ENCODE peak calls at places on chromosome 9, in seven cellular contexts. O is heart left ventricle, J is RWPE1, M is neural progenitor cell, L is A549, X is aorta, V is substantia nigra. Y is an unnamed sample.

GRCh38 chr9:6113312-6113711 is 97.9 kb upstream of the RANBP6 start:
- DNase-seq in O (no peak), J (no peak), M (no peak), L (no peak), X (no peak), V (no peak), Y (no peak)

GRCh38 chr9:33719581-33720374 is 75.6 kb upstream of the PRSS3 start:
- DNase-seq in O (peak), J (peak), M (peak), L (peak), X (no peak), V (no peak), Y (no peak)

GRCh38 chr9:33290994-33291397 is 680 bp downstream of the NFX1 start:
- DNase-seq in O (no peak), J (peak), M (no peak), L (peak), X (no peak), V (no peak), Y (peak)

GRCh38 chr9:114488398-114489129 is 16.7 kb downstream of the WHRN start:
- DNase-seq in O (no peak), J (no peak), M (no peak), L (no peak), X (no peak), V (no peak), Y (no peak)

GRCh38 chr9:15149450-15149849 is 157.6 kb downstream of the TTC39B start:
- DNase-seq in O (no peak), J (no peak), M (no peak), L (no peak), X (no peak), V (no peak), Y (peak)

GRCh38 chr9:134340475-134341186 is 14.4 kb downstream of the RXRA start:
- DNase-seq in O (no peak), J (no peak), M (no peak), L (no peak), X (no peak), V (peak), Y (peak)

GRCh38 chr9:131668057-131668438 is 71.8 kb downstream of the RAPGEF1 start:
- DNase-seq in O (no peak), J (no peak), M (no peak), L (no peak), X (no peak), V (no peak), Y (no peak)

GRCh38 chr9:113638504-113638903 is 175.0 kb downstream of the RGS3 start:
- DNase-seq in O (no peak), J (no peak), M (no peak), L (no peak), X (no peak), V (no peak), Y (no peak)

GRCh38 chr9:130869250-130869649 is 27.4 kb downstream of the QRFP start:
- DNase-seq in O (peak), J (no peak), M (no peak), L (no peak), X (peak), V (no peak), Y (peak)

GRCh38 chr9:132411091-132411508 is 1.1 kb downstream of the CFAP77 start:
- DNase-seq in O (no peak), J (peak), M (peak), L (peak), X (peak), V (no peak), Y (peak)

DNA sequence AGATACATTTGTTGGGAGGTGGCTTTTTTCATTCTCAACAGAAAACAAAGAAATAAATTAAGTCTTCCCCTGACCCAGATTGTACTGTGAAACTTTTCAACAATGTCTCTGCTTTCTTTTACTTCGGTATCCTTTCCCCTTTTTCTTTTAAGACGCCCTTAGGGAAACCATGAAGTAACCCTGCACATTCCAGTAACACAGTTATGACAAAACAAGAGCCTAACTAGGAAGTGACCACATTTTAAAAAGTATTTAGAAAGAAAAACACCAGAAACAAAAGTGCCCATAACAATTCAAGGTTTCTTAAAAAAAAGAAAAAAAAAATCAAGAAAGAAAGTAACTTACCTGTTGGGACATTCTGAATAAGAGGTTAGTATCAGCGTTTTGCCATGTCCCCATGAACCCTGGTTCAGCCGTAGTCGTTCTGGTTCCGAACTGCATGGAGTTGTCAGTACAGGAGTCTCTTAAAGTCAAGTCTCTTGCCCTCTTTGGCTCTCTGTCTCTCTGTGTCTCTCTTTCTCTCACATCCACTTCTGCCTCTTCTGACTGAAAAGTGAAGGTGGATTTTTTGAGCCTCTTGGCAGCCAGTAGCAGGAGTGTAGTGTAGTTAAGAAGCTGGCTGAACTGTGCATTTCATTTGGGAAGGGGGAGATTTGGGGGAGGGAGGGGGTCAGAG is 142.9 kb downstream of the BNC2 start:
- DNase-seq in O (no peak), J (no peak), M (no peak), L (no peak), X (no peak), V (no peak), Y (peak)
- H3K27ac ChIP-seq in O (peak), J (no peak), M (no peak), L (peak), X (no peak), V (no peak), Y (peak)

GRCh38 chr9:96137666-96138429 is 164.1 kb downstream of the HSD17B3 start:
- DNase-seq in O (no peak), J (no peak), M (no peak), L (no peak), X (no peak), V (no peak), Y (no peak)
- H3K27ac ChIP-seq in O (peak), J (peak), M (no peak), L (peak), X (no peak), V (peak), Y (no peak)

GRCh38 chr9:136089697-136090045 is 5.4 kb downstream of the NACC2 start:
- DNase-seq in O (no peak), J (peak), M (no peak), L (no peak), X (no peak), V (no peak), Y (peak)

GRCh38 chr9:136090060-136090735 is 4.9 kb downstream of the NACC2 start:
- DNase-seq in O (peak), J (no peak), M (peak), L (no peak), X (no peak), V (no peak), Y (no peak)

GRCh38 chr9:136088481-136088938 is 6.6 kb downstream of the NACC2 start:
- DNase-seq in O (peak), J (no peak), M (peak), L (no peak), X (peak), V (no peak), Y (no peak)

GRCh38 chr9:136087741-136088480 is 7.2 kb downstream of the NACC2 start:
- DNase-seq in O (peak), J (no peak), M (peak), L (no peak), X (peak), V (no peak), Y (no peak)

DNA sequence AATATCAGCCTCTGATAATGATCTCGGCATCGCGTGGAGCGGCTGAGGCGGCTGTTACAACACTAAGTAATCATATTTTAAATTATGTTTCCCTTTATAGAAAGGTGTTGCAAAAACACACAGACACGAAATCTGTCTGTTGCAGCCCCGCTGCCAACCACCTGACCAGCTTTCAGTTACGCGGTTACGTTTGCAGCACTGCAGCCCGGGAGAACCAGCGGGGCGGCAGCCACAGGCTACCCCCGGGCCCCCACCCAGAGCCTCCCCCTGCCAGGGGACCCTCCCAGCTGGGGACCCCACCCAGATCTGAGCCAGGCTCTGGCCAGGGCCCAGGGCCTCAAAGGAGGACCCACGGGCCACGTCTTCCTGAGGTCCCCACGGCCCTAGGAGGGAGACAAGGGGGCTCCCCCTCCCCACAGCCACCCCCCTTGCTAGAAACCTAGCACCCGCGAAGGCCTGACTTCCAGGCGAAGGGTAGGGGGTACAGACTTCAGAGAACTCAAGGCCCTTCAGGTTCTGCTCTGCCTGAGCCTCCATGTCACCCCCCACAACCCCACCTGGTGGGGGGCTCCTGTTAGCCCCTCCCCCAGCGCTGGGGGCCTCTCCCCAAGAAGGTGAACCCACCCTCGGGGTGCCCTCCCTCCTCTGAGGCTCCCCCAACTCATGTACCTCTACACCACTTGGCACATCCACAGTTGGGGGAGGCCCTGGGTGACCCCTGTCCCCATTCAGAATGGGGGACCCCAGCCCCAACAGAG is 6.0 kb downstream of the NACC2 start:
- DNase-seq in O (peak), J (no peak), M (peak), L (no peak), X (peak), V (no peak), Y (no peak)
- H3K27ac ChIP-seq in O (peak), J (peak), M (no peak), L (peak), X (peak), V (no peak), Y (no peak)

GRCh38 chr9:14111670-14112069 is 202.3 kb downstream of the NFIB start:
- DNase-seq in O (no peak), J (no peak), M (no peak), L (no peak), X (no peak), V (no peak), Y (peak)

GRCh38 chr9:14104501-14104900 is 209.4 kb downstream of the NFIB start:
- DNase-seq in O (no peak), J (no peak), M (no peak), L (no peak), X (no peak), V (no peak), Y (no peak)

GRCh38 chr9:14107977-14108376 is 206.0 kb downstream of the NFIB start:
- DNase-seq in O (no peak), J (no peak), M (no peak), L (no peak), X (no peak), V (no peak), Y (peak)

GRCh38 chr9:14106699-14107098 is 207.2 kb downstream of the NFIB start:
- DNase-seq in O (no peak), J (no peak), M (no peak), L (no peak), X (no peak), V (no peak), Y (no peak)

DNA sequence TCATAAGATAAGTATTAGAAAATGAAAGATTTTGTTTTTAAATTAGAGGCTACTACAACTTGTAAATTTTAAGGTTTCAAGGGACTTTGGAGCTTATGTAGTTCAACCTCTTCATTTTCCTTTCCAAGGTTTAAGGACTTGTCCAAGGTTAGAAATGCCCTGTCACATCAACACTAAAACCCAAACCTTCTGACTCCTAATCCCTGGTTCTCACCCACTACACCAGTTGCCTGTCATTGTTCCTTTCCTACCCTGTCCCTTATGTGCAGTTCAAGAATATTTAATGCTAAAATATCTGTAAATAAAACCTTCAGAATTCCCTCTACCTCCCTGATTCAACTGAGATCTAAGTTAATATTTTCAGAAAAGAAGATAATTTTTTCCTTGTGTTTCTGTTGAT is 206.4 kb downstream of the NFIB start:
- DNase-seq in O (no peak), J (no peak), M (no peak), L (no peak), X (no peak), V (no peak), Y (no peak)
- H3K27ac ChIP-seq in O (peak), J (no peak), M (no peak), L (no peak), X (no peak), V (no peak), Y (peak)

GRCh38 chr9:3912817-3913216 is 387.0 kb upstream of the RFX3 start:
- DNase-seq in O (no peak), J (no peak), M (peak), L (no peak), X (no peak), V (no peak), Y (no peak)
- H3K27ac ChIP-seq in O (peak), J (no peak), M (peak), L (no peak), X (no peak), V (no peak), Y (no peak)

GRCh38 chr9:83701286-83701685 is 6.5 kb downstream of the UBQLN1 start:
- DNase-seq in O (no peak), J (no peak), M (no peak), L (no peak), X (no peak), V (no peak), Y (no peak)

GRCh38 chr9:83706703-83707517 is 848 bp downstream of the UBQLN1 start:
- DNase-seq in O (peak), J (no peak), M (peak), L (no peak), X (peak), V (peak), Y (peak)

GRCh38 chr9:83699615-83700014 is 8.1 kb downstream of the UBQLN1 start:
- DNase-seq in O (no peak), J (no peak), M (no peak), L (no peak), X (no peak), V (no peak), Y (no peak)

GRCh38 chr9:83698976-83699585 is 8.7 kb downstream of the UBQLN1 start:
- DNase-seq in O (no peak), J (no peak), M (no peak), L (no peak), X (no peak), V (no peak), Y (peak)

GRCh38 chr9:83701769-83702168 is 6.0 kb downstream of the UBQLN1 start:
- DNase-seq in O (no peak), J (peak), M (no peak), L (no peak), X (no peak), V (no peak), Y (peak)
- H3K27ac ChIP-seq in O (no peak), J (no peak), M (no peak), L (no peak), X (no peak), V (no peak), Y (peak)

GRCh38 chr9:36341936-36342577 is 58.0 kb downstream of the RNF38 start:
- DNase-seq in O (no peak), J (no peak), M (no peak), L (no peak), X (no peak), V (no peak), Y (no peak)
- H3K27ac ChIP-seq in O (no peak), J (no peak), M (no peak), L (no peak), X (no peak), V (no peak), Y (no peak)

DNA sequence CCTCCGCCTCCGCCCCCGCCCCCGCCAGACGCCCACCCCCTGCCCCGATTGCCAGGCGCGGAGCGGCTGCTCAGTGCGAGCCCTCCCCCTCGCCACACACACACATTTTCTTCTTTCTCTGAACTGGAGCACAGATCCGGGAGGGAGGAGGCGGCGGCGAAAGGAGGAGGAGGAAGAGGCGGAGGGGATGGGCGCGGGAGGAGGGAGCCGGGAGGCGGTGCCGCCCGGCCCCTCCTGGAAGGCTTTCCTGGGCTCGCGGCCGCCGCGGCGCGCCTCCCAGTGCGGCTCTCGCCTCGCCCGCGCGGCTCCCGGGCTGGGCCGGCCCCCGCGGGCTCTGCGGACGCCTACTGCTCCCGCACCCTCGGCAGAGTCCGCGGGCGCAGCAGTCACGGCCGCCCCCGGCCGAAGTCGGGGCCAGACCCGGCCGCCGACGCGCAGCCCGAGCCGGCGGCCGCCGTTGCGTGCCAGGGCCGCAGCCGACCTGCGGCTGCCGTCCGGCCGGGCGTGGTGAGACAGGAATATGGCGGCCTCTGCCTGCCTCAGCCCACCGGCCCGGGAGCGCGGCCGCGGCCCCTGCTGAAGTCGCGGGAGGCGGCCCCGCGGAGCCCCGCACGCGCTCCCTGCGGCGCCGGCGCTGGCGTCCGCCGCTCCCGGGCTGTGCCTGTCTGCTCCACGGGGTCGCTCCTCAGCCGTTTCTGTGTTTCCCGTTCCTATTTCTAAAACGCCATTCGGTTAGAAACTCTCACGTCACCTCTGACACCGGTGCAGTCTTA is 401 bp upstream of the GNAQ start:
- DNase-seq in O (peak), J (peak), M (peak), L (peak), X (peak), V (peak), Y (peak)
- H3K27ac ChIP-seq in O (peak), J (peak), M (peak), L (peak), X (peak), V (peak), Y (peak)

Y was measured in endothelial cell of umbilical vein.